ENCODE peak calls at places on chromosomes 13 and 19, in four cellular contexts. A is Peyer's patch, F is psoas muscle, K is heart right ventricle. I is an unnamed sample. For H3K36me3, the result is how much of the 10 kb centered on the place peaks cover.

GRCh38 chr13:76879211-76879875 is 6.9 kb downstream of the KCTD12 start:
- DNase-seq in A (peak), F (peak), K (peak), I (peak)

GRCh38 chr19:51372649-51373504 is at the start of gene NKG7:
- DNase-seq in A (peak), F (no peak), K (no peak), I (peak)

GRCh38 chr13:77448689-77449088 is 86.8 kb upstream of the SCEL start:
- DNase-seq in A (no peak), F (no peak), K (no peak), I (no peak)

GRCh38 chr13:77028202-77028601 is 1.2 kb upstream of the FBXL3 start:
- DNase-seq in A (no peak), F (no peak), K (peak), I (no peak)

GRCh38 chr19:55600336-55601028 is 394 bp downstream of the ZNF524 start:
- DNase-seq in A (peak), F (no peak), K (peak), I (peak)

GRCh38 chr19:2309734-2310362 is 1.9 kb upstream of the LINGO3 start:
- DNase-seq in A (no peak), F (no peak), K (no peak), I (no peak)

GRCh38 chr19:3140667-3141038 is 4.8 kb downstream of the GNA15 start:
- DNase-seq in A (no peak), F (no peak), K (no peak), I (no peak)

GRCh38 chr19:29952127-29952526 is 10.1 kb downstream of the URI1 start:
- DNase-seq in A (no peak), F (no peak), K (no peak), I (no peak)

GRCh38 chr19:4597278-4597974 is 37.9 kb upstream of the SEMA6B start:
- DNase-seq in A (no peak), F (no peak), K (no peak), I (no peak)

GRCh38 chr13:24323739-24324075 is 14.3 kb downstream of the C1QTNF9 start:
- DNase-seq in A (no peak), F (no peak), K (no peak), I (no peak)

GRCh38 chr19:50725932-50726230 is 2.7 kb downstream of the CLEC11A start:
- DNase-seq in A (no peak), F (no peak), K (no peak), I (no peak)

GRCh38 chr19:1000095-1000494 is at the start of gene GRIN3B:
- DNase-seq in A (peak), F (peak), K (peak), I (peak)

GRCh38 chr19:18392417-18392816 is 5.0 kb downstream of the LRRC25 start:
- DNase-seq in A (peak), F (no peak), K (no peak), I (no peak)

GRCh38 chr13:28314879-28315278 is 176.5 kb downstream of the PAN3 start:
- DNase-seq in A (no peak), F (no peak), K (no peak), I (no peak)

GRCh38 chr13:41334810-41335209 is 23.7 kb downstream of the NAA16 start:
- DNase-seq in A (no peak), F (no peak), K (no peak), I (no peak)

DNA sequence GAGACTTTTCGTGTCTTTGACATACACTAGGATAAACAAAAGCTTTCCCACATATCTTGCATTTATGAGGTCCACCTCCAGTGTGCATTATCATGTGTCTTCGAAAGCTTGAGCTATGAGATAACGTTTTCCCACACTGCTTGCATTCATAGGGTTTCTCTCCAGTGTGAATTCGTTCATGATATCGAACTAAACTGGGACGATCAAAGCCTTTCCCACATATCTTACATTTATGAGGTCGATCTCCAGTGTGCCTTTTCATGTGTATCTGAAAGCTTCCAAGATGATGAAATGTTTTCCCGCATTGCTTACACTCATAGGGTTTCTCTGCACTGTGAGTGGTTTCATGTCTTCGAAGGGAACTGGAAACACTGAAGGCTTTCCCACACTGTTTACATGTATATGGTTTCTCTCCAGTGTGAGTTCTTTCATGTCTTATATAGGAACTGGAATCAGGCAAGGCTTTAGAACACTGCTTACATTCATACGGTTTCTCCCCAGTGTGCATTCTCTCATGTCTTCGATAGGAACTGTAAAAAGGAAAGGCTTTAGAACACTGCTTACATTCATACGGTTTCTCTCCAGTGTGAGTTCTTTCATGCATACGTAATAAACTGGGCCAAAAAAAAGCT is 14.5 kb downstream of the ZNF563 start:
- DNase-seq in A (no peak), F (no peak), K (no peak), I (no peak)
- H3K36me3 ChIP-seq in A (under half), F (half or more), K (under half), I (under half)

DNA sequence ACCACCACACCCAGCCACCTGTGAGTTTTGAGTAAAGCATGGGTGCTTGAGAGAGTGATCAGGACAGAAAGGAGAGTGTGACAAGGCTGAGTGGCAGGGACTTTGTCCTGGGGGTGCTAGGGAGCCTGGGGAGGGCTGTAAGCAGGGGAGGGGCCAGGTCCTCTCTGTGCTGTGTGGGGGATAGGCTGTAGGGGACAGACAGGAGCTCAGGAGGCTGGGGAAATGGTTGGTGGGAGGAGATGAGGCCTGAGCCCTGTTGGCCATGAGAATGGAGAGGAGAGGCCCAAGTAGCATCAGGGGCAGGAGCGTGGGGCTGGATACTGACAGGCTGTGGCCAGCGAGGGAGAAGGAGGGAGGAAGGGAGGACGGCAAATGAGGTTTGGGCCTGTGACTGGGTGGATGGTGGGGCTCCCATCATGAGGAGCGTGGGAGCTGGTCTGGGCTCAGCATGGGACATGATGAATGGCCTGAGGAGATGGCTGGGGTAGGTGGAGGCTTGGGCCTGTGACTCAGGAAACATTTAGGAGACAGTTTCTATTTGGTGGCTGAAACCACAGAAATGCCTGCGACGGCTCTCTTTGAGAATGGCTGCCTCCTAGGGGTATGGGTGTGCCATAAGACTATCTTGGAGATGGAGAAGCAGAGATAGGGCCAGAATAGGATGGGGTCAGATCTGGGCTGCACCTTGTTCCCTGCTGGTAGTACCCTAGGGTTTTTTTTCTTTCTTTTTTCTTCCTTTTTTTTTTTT is 25.0 kb downstream of the GRIN2D start:
- DNase-seq in A (no peak), F (no peak), K (no peak), I (no peak)
- TF ChIP-seq CTCF in A (no peak), F (no peak), K (no peak), I (no peak)

GRCh38 chr19:46731584-46731983 is 14.3 kb upstream of the FKRP start:
- DNase-seq in A (no peak), F (no peak), K (no peak), I (no peak)

GRCh38 chr19:46730595-46730994 is 13.7 kb upstream of the PRKD2 start:
- DNase-seq in A (no peak), F (no peak), K (no peak), I (no peak)

GRCh38 chr19:46730187-46730586 is 13.3 kb upstream of the PRKD2 start:
- DNase-seq in A (no peak), F (no peak), K (no peak), I (no peak)

GRCh38 chr19:46732172-46732938 is 13.5 kb upstream of the FKRP start:
- DNase-seq in A (no peak), F (no peak), K (no peak), I (no peak)

GRCh38 chr19:46731007-46731501 is 14.1 kb upstream of the PRKD2 start:
- DNase-seq in A (no peak), F (no peak), K (no peak), I (no peak)
- H3K36me3 ChIP-seq in A (under half), F (half or more), K (under half), I (under half)

GRCh38 chr13:32228330-32229041 is 86.7 kb downstream of the ZAR1L start:
- DNase-seq in A (no peak), F (no peak), K (no peak), I (no peak)
- TF ChIP-seq CTCF in A (no peak), F (no peak), K (no peak), I (no peak)

DNA sequence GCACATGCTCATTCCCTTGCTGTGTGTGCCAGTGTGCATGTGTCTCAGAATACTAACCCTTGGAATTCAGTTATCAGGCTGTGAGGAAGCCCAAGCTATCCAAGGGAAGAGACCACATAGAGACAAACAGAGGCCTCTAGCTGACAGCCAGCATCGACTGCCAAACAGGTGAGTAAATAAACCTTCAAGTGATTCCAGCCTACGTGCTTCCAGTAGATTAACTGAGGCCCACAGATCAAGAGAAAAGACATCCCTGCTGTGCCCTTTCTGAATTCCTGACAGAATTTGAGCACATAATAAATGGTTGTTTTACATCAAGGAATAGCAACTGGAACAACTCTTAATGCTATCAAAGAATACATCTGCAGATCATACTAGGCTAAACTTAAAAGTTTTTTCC is 17.5 kb downstream of the ZC3H13 start:
- DNase-seq in A (no peak), F (no peak), K (no peak), I (no peak)
- H3K36me3 ChIP-seq in A (under half), F (under half), K (under half), I (under half)

I was measured in CD8-positive, alpha-beta T cell.